ENCODE peak calls at places on chromosomes 13 and 19, in seven cellular contexts. H, B, R, E, C, U and M are unnamed samples.

GRCh38 chr19:40284251-40284500 is 969 bp downstream of the AKT2 start:
- DNase-seq in H (no peak), R (no peak), C (no peak), U (no peak), B (no peak), E (no peak), M (no peak)

GRCh38 chr19:1373042-1373533 is 10.6 kb upstream of the NDUFS7 start:
- DNase-seq in E (no peak), R (no peak), B (no peak), H (no peak), U (no peak), C (no peak), M (no peak)

GRCh38 chr19:13610042-13610691 is 103.9 kb upstream of the CACNA1A start:
- DNase-seq in U (no peak), B (no peak), R (no peak), H (no peak), E (no peak), C (no peak), M (no peak)

GRCh38 chr19:48734625-48735024 is 5.8 kb downstream of the RASIP1 start:
- DNase-seq in U (no peak), R (no peak), E (no peak), C (no peak), B (no peak), H (no peak), M (no peak)

GRCh38 chr13:112802808-112803207 is 113.0 kb downstream of the ATP11A start:
- DNase-seq in R (no peak), C (no peak), B (no peak), E (no peak), U (no peak), H (no peak), M (no peak)

GRCh38 chr13:73835138-73835721 is 299.0 kb downstream of the KLF12 start:
- DNase-seq in E (peak; percentile 69), U (no peak), B (peak; percentile 64), R (no peak), H (peak; percentile 8), C (peak; percentile 40), M (no peak)

GRCh38 chr13:85729296-85729695 is 69.9 kb downstream of the SLITRK6 start:
- DNase-seq in H (no peak), C (no peak), U (no peak), R (no peak), E (no peak), B (no peak), M (no peak)

GRCh38 chr13:108026671-108027410 is 188.5 kb downstream of the LIG4 start:
- DNase-seq in C (no peak), R (no peak), B (no peak), H (no peak), U (no peak), E (no peak), M (no peak)

GRCh38 chr19:8922591-8922990 is 87.6 kb downstream of the MUC16 start:
- DNase-seq in E (no peak), U (no peak), R (no peak), H (no peak), B (no peak), C (peak; percentile 17), M (no peak)

GRCh38 chr19:22882797-22883196 is 50.7 kb downstream of the ZNF723 start:
- DNase-seq in B (peak; percentile 64), U (no peak), C (peak; percentile 81), E (no peak), R (no peak), H (no peak), M (no peak)

GRCh38 chr19:2449019-2449418 is 7.7 kb downstream of the LMNB2 start:
- DNase-seq in B (no peak), E (no peak), R (no peak), H (no peak), U (no peak), C (no peak), M (no peak)

GRCh38 chr13:48731957-48732569 is 78.3 kb downstream of the CYSLTR2 start:
- DNase-seq in E (peak; percentile 75), C (peak; percentile 78), U (no peak), B (peak; percentile 65), H (no peak), R (peak; percentile 63), M (no peak)

GRCh38 chr13:76692326-76692725 is 193.9 kb downstream of the KCTD12 start:
- DNase-seq in C (no peak), E (no peak), B (no peak), H (no peak), U (no peak), R (no peak), M (no peak)

GRCh38 chr13:114272977-114273376 is 8.4 kb upstream of the UPF3A start:
- DNase-seq in H (no peak), R (no peak), B (no peak), E (no peak), C (peak; percentile 14), U (no peak), M (no peak)